ENCODE peak calls at places on chromosomes 2 and 18, in seven cellular contexts. One of them, this sample, is unnamed.
A peak's percentile ranks its signal among the peaks of the same experiment; 100 is the strongest.

GRCh38 chr2:150088538-150088937 is 398.9 kb downstream of the RND3 start:
- DNase-seq in GM23338: peak; percentile 7
- DNase-seq in anterior cingulate cortex: no peak
- DNase-seq in cardiac fibroblast: peak; percentile 53
- DNase-seq in stimulated activated CD4-positive, alpha-beta T cell treated with anti-CD3 and anti-CD28 coated beads, Interleukin-4, amount 100 ng/mL, for 48 hours: no peak
- DNase-seq in stimulated activated naive B cell treated with anti-CD40 and anti-IgM and Interleukin-4, amounts not matched to agents 10 μg/mL and 1 μg/mL and 100 μg/mL, for 72 hours: no peak
- DNase-seq in SIG-M5: no peak
- DNase-seq in this sample: no peak

GRCh38 chr2:55862269-55862668 is 61.3 kb downstream of the EFEMP1 start:
- DNase-seq in GM23338: no peak
- DNase-seq in anterior cingulate cortex: no peak
- DNase-seq in cardiac fibroblast: peak; percentile 100
- DNase-seq in stimulated activated CD4-positive, alpha-beta T cell treated with anti-CD3 and anti-CD28 coated beads, Interleukin-4, amount 100 ng/mL, for 48 hours: no peak
- DNase-seq in stimulated activated naive B cell treated with anti-CD40 and anti-IgM and Interleukin-4, amounts not matched to agents 10 μg/mL and 1 μg/mL and 100 μg/mL, for 72 hours: no peak
- DNase-seq in SIG-M5: no peak
- DNase-seq in this sample: no peak

GRCh38 chr2:134736167-134736885 is 17.5 kb upstream of the TMEM163 start:
- DNase-seq in GM23338: peak; percentile 40
- DNase-seq in anterior cingulate cortex: no peak
- DNase-seq in cardiac fibroblast: peak; percentile 86
- DNase-seq in stimulated activated CD4-positive, alpha-beta T cell treated with anti-CD3 and anti-CD28 coated beads, Interleukin-4, amount 100 ng/mL, for 48 hours: no peak
- DNase-seq in stimulated activated naive B cell treated with anti-CD40 and anti-IgM and Interleukin-4, amounts not matched to agents 10 μg/mL and 1 μg/mL and 100 μg/mL, for 72 hours: no peak
- DNase-seq in SIG-M5: no peak
- DNase-seq in this sample: no peak

GRCh38 chr2:231348173-231348572 is 47.3 kb upstream of the B3GNT7 start:
- DNase-seq in GM23338: no peak
- DNase-seq in anterior cingulate cortex: no peak
- DNase-seq in cardiac fibroblast: peak; percentile 71
- DNase-seq in stimulated activated CD4-positive, alpha-beta T cell treated with anti-CD3 and anti-CD28 coated beads, Interleukin-4, amount 100 ng/mL, for 48 hours: no peak
- DNase-seq in stimulated activated naive B cell treated with anti-CD40 and anti-IgM and Interleukin-4, amounts not matched to agents 10 μg/mL and 1 μg/mL and 100 μg/mL, for 72 hours: no peak
- DNase-seq in SIG-M5: no peak
- DNase-seq in this sample: no peak

GRCh38 chr2:49035477-49035876 is 118.8 kb downstream of the FSHR start:
- DNase-seq in GM23338: no peak
- DNase-seq in anterior cingulate cortex: no peak
- DNase-seq in cardiac fibroblast: no peak
- DNase-seq in stimulated activated CD4-positive, alpha-beta T cell treated with anti-CD3 and anti-CD28 coated beads, Interleukin-4, amount 100 ng/mL, for 48 hours: no peak
- DNase-seq in stimulated activated naive B cell treated with anti-CD40 and anti-IgM and Interleukin-4, amounts not matched to agents 10 μg/mL and 1 μg/mL and 100 μg/mL, for 72 hours: no peak
- DNase-seq in SIG-M5: no peak
- DNase-seq in this sample: no peak

GRCh38 chr2:209685963-209686362 is 85.7 kb upstream of the UNC80 start:
- DNase-seq in GM23338: no peak
- DNase-seq in anterior cingulate cortex: no peak
- DNase-seq in cardiac fibroblast: peak; percentile 27
- DNase-seq in stimulated activated CD4-positive, alpha-beta T cell treated with anti-CD3 and anti-CD28 coated beads, Interleukin-4, amount 100 ng/mL, for 48 hours: no peak
- DNase-seq in stimulated activated naive B cell treated with anti-CD40 and anti-IgM and Interleukin-4, amounts not matched to agents 10 μg/mL and 1 μg/mL and 100 μg/mL, for 72 hours: no peak
- DNase-seq in SIG-M5: no peak
- DNase-seq in this sample: no peak

GRCh38 chr2:233976690-233977294 is 59.6 kb downstream of the TRPM8 start:
- DNase-seq in GM23338: peak; percentile 69
- DNase-seq in anterior cingulate cortex: no peak
- DNase-seq in cardiac fibroblast: peak; percentile 85
- DNase-seq in stimulated activated CD4-positive, alpha-beta T cell treated with anti-CD3 and anti-CD28 coated beads, Interleukin-4, amount 100 ng/mL, for 48 hours: no peak
- DNase-seq in stimulated activated naive B cell treated with anti-CD40 and anti-IgM and Interleukin-4, amounts not matched to agents 10 μg/mL and 1 μg/mL and 100 μg/mL, for 72 hours: no peak
- DNase-seq in SIG-M5: no peak
- DNase-seq in this sample: no peak

GRCh38 chr2:232588680-232589585 is 38.4 kb downstream of the EIF4E2 start:
- DNase-seq in GM23338: no peak
- DNase-seq in anterior cingulate cortex: peak; percentile 36
- DNase-seq in cardiac fibroblast: peak; percentile 64
- DNase-seq in stimulated activated CD4-positive, alpha-beta T cell treated with anti-CD3 and anti-CD28 coated beads, Interleukin-4, amount 100 ng/mL, for 48 hours: no peak
- DNase-seq in stimulated activated naive B cell treated with anti-CD40 and anti-IgM and Interleukin-4, amounts not matched to agents 10 μg/mL and 1 μg/mL and 100 μg/mL, for 72 hours: no peak
- DNase-seq in SIG-M5: no peak
- DNase-seq in this sample: no peak

GRCh38 chr2:113200736-113201490 is 27.1 kb downstream of the PSD4 start:
- DNase-seq in GM23338: no peak
- DNase-seq in anterior cingulate cortex: no peak
- DNase-seq in cardiac fibroblast: no peak
- DNase-seq in stimulated activated CD4-positive, alpha-beta T cell treated with anti-CD3 and anti-CD28 coated beads, Interleukin-4, amount 100 ng/mL, for 48 hours: no peak
- DNase-seq in stimulated activated naive B cell treated with anti-CD40 and anti-IgM and Interleukin-4, amounts not matched to agents 10 μg/mL and 1 μg/mL and 100 μg/mL, for 72 hours: no peak
- DNase-seq in SIG-M5: no peak
- DNase-seq in this sample: no peak

GRCh38 chr2:27154990-27155615 is 6.3 kb downstream of the TCF23 start:
- DNase-seq in GM23338: no peak
- DNase-seq in anterior cingulate cortex: no peak
- DNase-seq in cardiac fibroblast: no peak
- DNase-seq in stimulated activated CD4-positive, alpha-beta T cell treated with anti-CD3 and anti-CD28 coated beads, Interleukin-4, amount 100 ng/mL, for 48 hours: no peak
- DNase-seq in stimulated activated naive B cell treated with anti-CD40 and anti-IgM and Interleukin-4, amounts not matched to agents 10 μg/mL and 1 μg/mL and 100 μg/mL, for 72 hours: no peak
- DNase-seq in SIG-M5: no peak
- DNase-seq in this sample: no peak

GRCh38 chr2:217915706-217916105 is 87.1 kb downstream of the TNS1 start:
- DNase-seq in GM23338: no peak
- DNase-seq in anterior cingulate cortex: no peak
- DNase-seq in cardiac fibroblast: no peak
- DNase-seq in stimulated activated CD4-positive, alpha-beta T cell treated with anti-CD3 and anti-CD28 coated beads, Interleukin-4, amount 100 ng/mL, for 48 hours: no peak
- DNase-seq in stimulated activated naive B cell treated with anti-CD40 and anti-IgM and Interleukin-4, amounts not matched to agents 10 μg/mL and 1 μg/mL and 100 μg/mL, for 72 hours: no peak
- DNase-seq in SIG-M5: no peak
- DNase-seq in this sample: no peak

GRCh38 chr18:9914584-9915290 is 921 bp downstream of the VAPA start:
- DNase-seq in GM23338: peak; percentile 54
- DNase-seq in anterior cingulate cortex: no peak
- DNase-seq in cardiac fibroblast: peak; percentile 81
- DNase-seq in stimulated activated CD4-positive, alpha-beta T cell treated with anti-CD3 and anti-CD28 coated beads, Interleukin-4, amount 100 ng/mL, for 48 hours: peak; percentile 66
- DNase-seq in stimulated activated naive B cell treated with anti-CD40 and anti-IgM and Interleukin-4, amounts not matched to agents 10 μg/mL and 1 μg/mL and 100 μg/mL, for 72 hours: peak; percentile 68
- DNase-seq in SIG-M5: no peak
- DNase-seq in this sample: peak; percentile 48

GRCh38 chr2:64760131-64760530 is 106.4 kb upstream of the SERTAD2 start:
- DNase-seq in GM23338: no peak
- DNase-seq in anterior cingulate cortex: no peak
- DNase-seq in cardiac fibroblast: no peak
- DNase-seq in stimulated activated CD4-positive, alpha-beta T cell treated with anti-CD3 and anti-CD28 coated beads, Interleukin-4, amount 100 ng/mL, for 48 hours: no peak
- DNase-seq in stimulated activated naive B cell treated with anti-CD40 and anti-IgM and Interleukin-4, amounts not matched to agents 10 μg/mL and 1 μg/mL and 100 μg/mL, for 72 hours: no peak
- DNase-seq in SIG-M5: no peak
- DNase-seq in this sample: no peak

GRCh38 chr18:11047156-11047555 is 102.2 kb downstream of the PIEZO2 start:
- DNase-seq in GM23338: no peak
- DNase-seq in anterior cingulate cortex: no peak
- DNase-seq in cardiac fibroblast: no peak
- DNase-seq in stimulated activated CD4-positive, alpha-beta T cell treated with anti-CD3 and anti-CD28 coated beads, Interleukin-4, amount 100 ng/mL, for 48 hours: no peak
- DNase-seq in stimulated activated naive B cell treated with anti-CD40 and anti-IgM and Interleukin-4, amounts not matched to agents 10 μg/mL and 1 μg/mL and 100 μg/mL, for 72 hours: no peak
- DNase-seq in SIG-M5: no peak
- DNase-seq in this sample: no peak

GRCh38 chr18:272650-273049 is 4.8 kb upstream of the THOC1 start:
- DNase-seq in GM23338: no peak
- DNase-seq in anterior cingulate cortex: no peak
- DNase-seq in cardiac fibroblast: no peak
- DNase-seq in stimulated activated CD4-positive, alpha-beta T cell treated with anti-CD3 and anti-CD28 coated beads, Interleukin-4, amount 100 ng/mL, for 48 hours: no peak
- DNase-seq in stimulated activated naive B cell treated with anti-CD40 and anti-IgM and Interleukin-4, amounts not matched to agents 10 μg/mL and 1 μg/mL and 100 μg/mL, for 72 hours: no peak
- DNase-seq in SIG-M5: no peak
- DNase-seq in this sample: no peak

GRCh38 chr2:161915121-161915520 is 158.9 kb downstream of the DPP4 start:
- DNase-seq in GM23338: no peak
- DNase-seq in anterior cingulate cortex: no peak
- DNase-seq in cardiac fibroblast: no peak
- DNase-seq in stimulated activated CD4-positive, alpha-beta T cell treated with anti-CD3 and anti-CD28 coated beads, Interleukin-4, amount 100 ng/mL, for 48 hours: no peak
- DNase-seq in stimulated activated naive B cell treated with anti-CD40 and anti-IgM and Interleukin-4, amounts not matched to agents 10 μg/mL and 1 μg/mL and 100 μg/mL, for 72 hours: no peak
- DNase-seq in SIG-M5: no peak
- DNase-seq in this sample: no peak

GRCh38 chr2:84741182-84741822 is 139.6 kb downstream of the TRABD2A start:
- DNase-seq in GM23338: peak; percentile 80
- DNase-seq in anterior cingulate cortex: no peak
- DNase-seq in cardiac fibroblast: peak; percentile 3
- DNase-seq in stimulated activated CD4-positive, alpha-beta T cell treated with anti-CD3 and anti-CD28 coated beads, Interleukin-4, amount 100 ng/mL, for 48 hours: peak; percentile 29
- DNase-seq in stimulated activated naive B cell treated with anti-CD40 and anti-IgM and Interleukin-4, amounts not matched to agents 10 μg/mL and 1 μg/mL and 100 μg/mL, for 72 hours: peak; percentile 29
- DNase-seq in SIG-M5: no peak
- DNase-seq in this sample: peak; percentile 5

GRCh38 chr2:82650038-82650437 is 1809.0 kb downstream of the SUCLG1 start:
- DNase-seq in GM23338: no peak
- DNase-seq in anterior cingulate cortex: no peak
- DNase-seq in cardiac fibroblast: peak; percentile 3
- DNase-seq in stimulated activated CD4-positive, alpha-beta T cell treated with anti-CD3 and anti-CD28 coated beads, Interleukin-4, amount 100 ng/mL, for 48 hours: no peak
- DNase-seq in stimulated activated naive B cell treated with anti-CD40 and anti-IgM and Interleukin-4, amounts not matched to agents 10 μg/mL and 1 μg/mL and 100 μg/mL, for 72 hours: no peak
- DNase-seq in SIG-M5: no peak
- DNase-seq in this sample: no peak

GRCh38 chr2:14715600-14715999 is 83.1 kb downstream of the LRATD1 start:
- DNase-seq in GM23338: no peak
- DNase-seq in anterior cingulate cortex: no peak
- DNase-seq in cardiac fibroblast: no peak
- DNase-seq in stimulated activated CD4-positive, alpha-beta T cell treated with anti-CD3 and anti-CD28 coated beads, Interleukin-4, amount 100 ng/mL, for 48 hours: no peak
- DNase-seq in stimulated activated naive B cell treated with anti-CD40 and anti-IgM and Interleukin-4, amounts not matched to agents 10 μg/mL and 1 μg/mL and 100 μg/mL, for 72 hours: no peak
- DNase-seq in SIG-M5: no peak
- DNase-seq in this sample: no peak

GRCh38 chr2:73043978-73044832 is 27.3 kb downstream of the SFXN5 start:
- DNase-seq in GM23338: no peak
- DNase-seq in anterior cingulate cortex: peak; percentile 32
- DNase-seq in cardiac fibroblast: no peak
- DNase-seq in stimulated activated CD4-positive, alpha-beta T cell treated with anti-CD3 and anti-CD28 coated beads, Interleukin-4, amount 100 ng/mL, for 48 hours: no peak
- DNase-seq in stimulated activated naive B cell treated with anti-CD40 and anti-IgM and Interleukin-4, amounts not matched to agents 10 μg/mL and 1 μg/mL and 100 μg/mL, for 72 hours: no peak
- DNase-seq in SIG-M5: no peak
- DNase-seq in this sample: no peak

GRCh38 chr2:150878347-150878746 is 383.3 kb downstream of the RBM43 start:
- DNase-seq in GM23338: no peak
- DNase-seq in anterior cingulate cortex: no peak
- DNase-seq in cardiac fibroblast: peak; percentile 84
- DNase-seq in stimulated activated CD4-positive, alpha-beta T cell treated with anti-CD3 and anti-CD28 coated beads, Interleukin-4, amount 100 ng/mL, for 48 hours: no peak
- DNase-seq in stimulated activated naive B cell treated with anti-CD40 and anti-IgM and Interleukin-4, amounts not matched to agents 10 μg/mL and 1 μg/mL and 100 μg/mL, for 72 hours: no peak
- DNase-seq in SIG-M5: no peak
- DNase-seq in this sample: no peak

GRCh38 chr2:177242136-177242987 is 22.2 kb downstream of the NFE2L2 start:
- DNase-seq in GM23338: no peak
- DNase-seq in anterior cingulate cortex: no peak
- DNase-seq in cardiac fibroblast: peak; percentile 94
- DNase-seq in stimulated activated CD4-positive, alpha-beta T cell treated with anti-CD3 and anti-CD28 coated beads, Interleukin-4, amount 100 ng/mL, for 48 hours: no peak
- DNase-seq in stimulated activated naive B cell treated with anti-CD40 and anti-IgM and Interleukin-4, amounts not matched to agents 10 μg/mL and 1 μg/mL and 100 μg/mL, for 72 hours: no peak
- DNase-seq in SIG-M5: no peak
- DNase-seq in this sample: no peak

This sample was measured in GM12892.